ENCODE peak calls at places on chromosomes 11 and 22, in eight cellular contexts. S is left ventricle myocardium inferior; R is right cardiac atrium; F is LoVo; W is mesothelial cell of epicardium; D is iPS-NIHi11; P is stimulated activated effector memory CD8-positive, alpha-beta T cell treated with anti-CD3 and anti-CD28 coated beads, Interleukin-12 subunit alpha, Interleukin-12 subunit beta, amount 100 ng/mL, for 72 hours; O is prostate gland. B is an unnamed sample.

GRCh38 chr11:64675417-64676252 is 47.4 kb downstream of the NRXN2 start:
- DNase-seq in P (no peak), R (peak; percentile 92), F (no peak), O (no peak), S (peak; percentile 80), W (no peak), D (no peak), B (peak; percentile 71)

GRCh38 chr11:128904872-128905344 is 13.8 kb downstream of the KCNJ5 start:
- DNase-seq in S (peak; percentile 48), W (peak; percentile 59), P (no peak), D (peak; percentile 75), O (peak; percentile 14), R (peak; percentile 83), F (peak; percentile 50), B (peak; percentile 95)

GRCh38 chr22:36733271-36733670 is 29.7 kb upstream of the CACNG2 start:
- DNase-seq in W (peak; percentile 16), O (no peak), R (no peak), D (no peak), S (no peak), P (no peak), F (no peak), B (no peak)

GRCh38 chr11:48031602-48032001 is 51.2 kb downstream of the PTPRJ start:
- DNase-seq in F (no peak), O (no peak), P (no peak), S (no peak), R (no peak), W (no peak), D (no peak), B (peak; percentile 82)

GRCh38 chr22:19057999-19058491 is 64.2 kb downstream of the DGCR2 start:
- DNase-seq in R (no peak), P (no peak), S (no peak), F (no peak), W (no peak), D (no peak), O (no peak), B (no peak)

GRCh38 chr11:17703951-17704350 is 15.4 kb upstream of the MYOD1 start:
- DNase-seq in F (no peak), R (no peak), P (no peak), O (no peak), W (no peak), D (peak; percentile 44), S (no peak), B (no peak)

GRCh38 chr11:119806064-119806915 is 77.3 kb upstream of the NECTIN1 start:
- DNase-seq in S (peak; percentile 69), R (no peak), D (no peak), W (no peak), F (no peak), O (no peak), P (no peak), B (no peak)

GRCh38 chr11:128884703-128885338 is 6.3 kb upstream of the KCNJ5 start:
- DNase-seq in P (peak; percentile 76), S (no peak), D (peak; percentile 72), F (peak; percentile 80), R (peak; percentile 61), O (peak; percentile 78), W (peak; percentile 73), B (peak; percentile 82)

GRCh38 chr11:121012091-121012490 is 11.8 kb upstream of the TBCEL start:
- DNase-seq in P (no peak), F (no peak), D (no peak), S (no peak), O (no peak), R (no peak), W (no peak), B (peak; percentile 83)

GRCh38 chr22:35549338-35549737 is 8.7 kb downstream of the RASD2 start:
- DNase-seq in O (no peak), D (no peak), F (no peak), S (peak; percentile 68), W (no peak), R (peak; percentile 80), P (no peak), B (no peak)